ENCODE peak calls at places on chromosomes 12 and 14, in five cellular contexts. J is memory B cell; S is activated CD8-positive, alpha-beta memory T cell treated with anti-CD3 and anti-CD28 coated beads, Interleukin-2, amount 50 U/mL, for 4 hours; U is aorta; A is glutamatergic neuron. L is an unnamed sample.

GRCh38 chr12:118187746-118188390 is 51.9 kb downstream of the PEBP1 start:
- DNase-seq in J (no peak), S (no peak), U (no peak), A (no peak), L (no peak)

GRCh38 chr12:3192221-3192620 is 115.0 kb downstream of the TSPAN9 start:
- DNase-seq in J (no peak), S (no peak), U (no peak), A (no peak), L (no peak)

GRCh38 chr12:130708648-130709047 is 7.5 kb downstream of the RIMBP2 start:
- DNase-seq in J (no peak), S (no peak), U (peak), A (no peak), L (no peak)

GRCh38 chr14:63388766-63389431 is 70.2 kb upstream of the GPHB5 start:
- DNase-seq in J (peak), S (peak), U (peak), A (peak), L (peak)

GRCh38 chr14:105864116-105864515 is 337.7 kb downstream of the TMEM121 start:
- DNase-seq in J (no peak), S (peak), U (peak), A (no peak), L (no peak)

GRCh38 chr12:91846466-91847055 is 299.1 kb downstream of the BTG1 start:
- DNase-seq in J (no peak), S (no peak), U (no peak), A (no peak), L (no peak)

GRCh38 chr12:100793182-100793581 is 1.4 kb upstream of the ANO4 start:
- DNase-seq in J (no peak), S (no peak), U (no peak), A (no peak), L (no peak)

GRCh38 chr14:96470331-96470730 is 31.9 kb upstream of the PAPOLA start:
- DNase-seq in J (no peak), S (no peak), U (no peak), A (no peak), L (no peak)

GRCh38 chr12:46964496-46965098 is 114.8 kb upstream of the PCED1B start:
- DNase-seq in J (no peak), S (no peak), U (no peak), A (no peak), L (no peak)

GRCh38 chr12:11595080-11595479 is 54.4 kb upstream of the ETV6 start:
- DNase-seq in J (no peak), S (no peak), U (no peak), A (no peak), L (no peak)

GRCh38 chr12:132397934-132398385 is 68.6 kb upstream of the GALNT9 start:
- DNase-seq in J (no peak), S (no peak), U (no peak), A (no peak), L (no peak)

GRCh38 chr12:31221566-31221945 is 104.4 kb downstream of the SINHCAF start:
- DNase-seq in J (no peak), S (no peak), U (no peak), A (no peak), L (no peak)

GRCh38 chr12:5187136-5187535 is 143.5 kb downstream of the KCNA5 start:
- DNase-seq in J (no peak), S (no peak), U (no peak), A (no peak), L (no peak)

GRCh38 chr14:20415723-20416622 is 2.7 kb upstream of the TEP1 start:
- DNase-seq in J (peak), S (no peak), U (no peak), A (no peak), L (peak)

GRCh38 chr12:857611-858010 is 91.9 kb downstream of the RAD52 start:
- DNase-seq in J (no peak), S (no peak), U (no peak), A (no peak), L (no peak)

GRCh38 chr14:94407906-94408305 is 19.5 kb upstream of the SERPINA1 start:
- DNase-seq in J (no peak), S (no peak), U (no peak), A (no peak), L (no peak)

GRCh38 chr12:1706284-1707016 is 15.6 kb downstream of the ADIPOR2 start:
- DNase-seq in J (no peak), S (no peak), U (no peak), A (no peak), L (no peak)

GRCh38 chr14:39265032-39265431 is 31.3 kb downstream of the MIA2 start:
- DNase-seq in J (no peak), S (no peak), U (no peak), A (no peak), L (no peak)